ENCODE peak calls at places on chromosomes 4 and X, in six cellular contexts. Q is K562, N is GM12878, D is H1, T is HepG2, P is GM12891. X is an unnamed sample.

GRCh38 chrX:70254909-70255308 is 5.1 kb downstream of the P2RY4 start:
- DNase-seq in Q (no peak), N (no peak), D (no peak), T (peak; percentile 75), P (no peak), X (no peak)

GRCh38 chr4:98828801-98829200 is 100.1 kb downstream of the EIF4E start:
- DNase-seq in Q (no peak), N (no peak), D (no peak), T (peak; percentile 3), P (no peak), X (no peak)

GRCh38 chrX:11757729-11758399 is at the start of gene MSL3:
- DNase-seq in Q (peak; percentile 83), N (no peak), D (no peak), T (no peak), P (peak; percentile 39), X (peak; percentile 48)

GRCh38 chr4:168796362-168797106 is 213.5 kb downstream of the CBR4 start:
- DNase-seq in Q (no peak), N (no peak), D (no peak), T (peak; percentile 80), P (no peak), X (no peak)

GRCh38 chr4:18798123-18798522 is 776.6 kb upstream of the LCORL start:
- DNase-seq in Q (no peak), N (no peak), D (no peak), T (no peak), P (no peak), X (no peak)

GRCh38 chrX:150940844-150941495 is 42.2 kb upstream of the HMGB3 start:
- DNase-seq in Q (no peak), N (no peak), D (no peak), T (no peak), P (no peak), X (no peak)

GRCh38 chr4:8610858-8611610 is 18.5 kb downstream of the CPZ start:
- DNase-seq in Q (no peak), N (no peak), D (no peak), T (no peak), P (no peak), X (no peak)

GRCh38 chr4:89287945-89288344 is 19.7 kb downstream of the GPRIN3 start:
- DNase-seq in Q (no peak), N (no peak), D (no peak), T (no peak), P (no peak), X (no peak)

GRCh38 chrX:148298737-148299136 is 201.7 kb upstream of the AFF2 start:
- DNase-seq in Q (no peak), N (no peak), D (no peak), T (no peak), P (no peak), X (no peak)

GRCh38 chr4:7668826-7669225 is 234.1 kb upstream of the PSAPL1 start:
- DNase-seq in Q (no peak), N (no peak), D (no peak), T (no peak), P (no peak), X (no peak)

GRCh38 chrX:123740006-123740405 is 7.2 kb upstream of the THOC2 start:
- DNase-seq in Q (no peak), N (no peak), D (no peak), T (no peak), P (no peak), X (no peak)

GRCh38 chr4:128660361-128660964 is 149.0 kb upstream of the JADE1 start:
- DNase-seq in Q (no peak), N (no peak), D (no peak), T (no peak), P (no peak), X (no peak)

GRCh38 chr4:87559090-87559837 is 30.1 kb upstream of the SPARCL1 start:
- DNase-seq in Q (no peak), N (peak; percentile 50), D (no peak), T (no peak), P (no peak), X (no peak)

GRCh38 chr4:85423414-85423813 is 51.5 kb upstream of the ARHGAP24 start:
- DNase-seq in Q (no peak), N (no peak), D (no peak), T (no peak), P (no peak), X (no peak)

GRCh38 chr4:7168106-7168505 is 24.2 kb upstream of the SORCS2 start:
- DNase-seq in Q (no peak), N (no peak), D (no peak), T (no peak), P (no peak), X (no peak)

GRCh38 chrX:44580466-44580865 is 37.8 kb upstream of the FUNDC1 start:
- DNase-seq in Q (no peak), N (no peak), D (no peak), T (no peak), P (no peak), X (no peak)

GRCh38 chrX:6095469-6095868 is 133.2 kb downstream of the NLGN4X start:
- DNase-seq in Q (no peak), N (no peak), D (no peak), T (no peak), P (no peak), X (no peak)

GRCh38 chr4:104446431-104446925 is 48.2 kb downstream of the CXXC4 start:
- DNase-seq in Q (no peak), N (no peak), D (no peak), T (no peak), P (no peak), X (no peak)

GRCh38 chrX:27966955-27967354 is 14.3 kb downstream of the DCAF8L1 start:
- DNase-seq in Q (no peak), N (no peak), D (no peak), T (no peak), P (no peak), X (no peak)

GRCh38 chr4:148030486-148030885 is 298.6 kb downstream of the ARHGAP10 start:
- DNase-seq in Q (no peak), N (no peak), D (no peak), T (no peak), P (no peak), X (no peak)

GRCh38 chr4:13476915-13477314 is 7.2 kb downstream of the RAB28 start:
- DNase-seq in Q (no peak), N (no peak), D (no peak), T (no peak), P (no peak), X (no peak)

GRCh38 chr4:169628579-169628978 is 8.2 kb downstream of the CLCN3 start:
- DNase-seq in Q (no peak), N (no peak), D (no peak), T (no peak), P (no peak), X (no peak)

GRCh38 chrX:55163171-55163570 is 57.0 kb upstream of the PAGE5 start:
- DNase-seq in Q (no peak), N (no peak), D (no peak), T (no peak), P (no peak), X (no peak)

GRCh38 chrX:55159556-55159955 is 60.6 kb upstream of the PAGE5 start:
- DNase-seq in Q (no peak), N (no peak), D (no peak), T (no peak), P (no peak), X (no peak)

GRCh38 chrX:55161581-55161980 is 58.6 kb upstream of the PAGE5 start:
- DNase-seq in Q (no peak), N (no peak), D (no peak), T (no peak), P (no peak), X (no peak)

DNA sequence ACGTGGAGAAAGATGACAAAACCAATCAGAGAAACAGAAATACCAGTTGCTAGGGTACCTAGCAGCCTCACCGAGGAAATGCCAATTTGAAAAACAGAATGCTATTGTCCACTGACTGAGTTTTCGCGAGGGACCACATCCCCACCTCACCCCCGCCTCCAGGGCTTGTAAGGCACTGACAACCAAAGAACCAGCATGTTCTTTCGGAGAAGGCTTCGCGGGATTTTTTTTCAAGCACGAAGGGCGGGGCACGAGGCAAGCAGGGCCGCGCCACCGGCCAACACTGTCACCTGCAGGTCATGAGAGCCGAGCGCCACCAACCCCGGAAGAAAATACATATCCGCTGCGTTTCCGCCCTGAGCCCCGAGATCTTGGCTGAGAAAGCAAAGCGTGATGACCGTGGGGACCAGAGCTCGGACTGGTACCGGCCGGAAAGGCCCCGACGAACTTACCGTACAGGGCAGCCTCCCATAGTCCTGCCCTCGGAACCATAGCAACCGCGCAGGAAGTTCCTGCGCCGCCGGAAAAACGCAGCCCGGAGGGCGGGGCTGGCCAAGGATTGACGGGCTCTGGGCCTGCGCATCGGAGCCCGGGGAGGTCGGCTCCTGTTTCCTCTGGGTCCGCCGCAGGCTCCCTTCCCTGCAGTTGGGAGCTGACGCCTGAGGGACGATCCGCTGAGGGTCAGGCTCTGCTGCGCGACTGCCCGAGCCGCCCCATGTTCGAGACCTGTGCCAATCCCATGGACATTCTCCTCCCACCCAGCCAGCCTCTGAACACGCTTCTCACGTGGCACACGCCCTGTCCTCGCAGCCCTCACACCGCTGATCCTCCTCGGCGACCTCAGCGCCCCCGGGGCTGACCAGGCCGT is 59.2 kb upstream of the PAGE5 start:
- DNase-seq in Q (peak; percentile 70), N (peak; percentile 64), D (peak; percentile 60), T (peak; percentile 76), P (peak; percentile 44), X (peak; percentile 53)
- TF ChIP-seq POLR2A in Q (peak; percentile 73), N (peak; percentile 84), D (peak; percentile 68), T (peak; percentile 57), P (peak; percentile 70), X (peak; percentile 80)

DNA sequence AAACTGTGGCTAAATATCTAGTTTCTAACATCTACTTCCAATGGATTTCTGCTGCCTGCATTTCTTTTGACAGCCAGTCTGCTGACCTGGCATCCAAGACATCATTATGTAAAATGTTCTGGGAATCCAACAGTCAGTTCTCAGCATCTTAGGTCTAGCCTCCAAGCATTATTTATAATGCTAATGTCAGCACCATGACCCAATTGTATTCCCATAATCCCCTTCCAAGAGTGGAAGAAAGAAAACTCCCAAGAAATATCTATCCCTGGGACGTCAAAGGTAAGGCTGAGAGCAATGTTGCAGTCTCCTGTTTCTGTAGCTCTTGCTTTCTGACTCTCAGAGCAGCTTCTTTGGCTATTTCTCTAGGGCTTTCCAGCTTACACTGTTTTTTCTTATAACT is 50.6 kb upstream of the GAB1 start:
- DNase-seq in Q (no peak), N (no peak), D (no peak), T (no peak), P (no peak), X (no peak)
- TF ChIP-seq POLR2AphosphoS5 in Q (no peak), N (no peak), D (no peak), T (no peak), P (no peak), X (no peak)

GRCh38 chrX:13775837-13776236 is 41.1 kb downstream of the GPM6B start:
- DNase-seq in Q (no peak), N (no peak), D (no peak), T (no peak), P (no peak), X (no peak)
- TF ChIP-seq TAF1 in Q (no peak), N (no peak), D (no peak), T (no peak), P (no peak), X (no peak)

GRCh38 chr4:703336-704197 is 2.1 kb upstream of the PCGF3 start:
- DNase-seq in Q (no peak), N (no peak), D (no peak), T (no peak), P (no peak), X (no peak)

GRCh38 chr4:706834-707598 is 1.4 kb downstream of the PCGF3 start:
- DNase-seq in Q (no peak), N (no peak), D (no peak), T (no peak), P (no peak), X (no peak)

GRCh38 chr4:704971-705277 is 708 bp upstream of the PCGF3 start:
- DNase-seq in Q (no peak), N (no peak), D (no peak), T (no peak), P (no peak), X (no peak)

GRCh38 chr4:704198-704891 is 1.3 kb upstream of the PCGF3 start:
- DNase-seq in Q (no peak), N (no peak), D (no peak), T (no peak), P (no peak), X (no peak)

GRCh38 chr4:705278-706082 is at the start of gene PCGF3:
- DNase-seq in Q (peak; percentile 99), N (peak; percentile 68), D (peak; percentile 84), T (peak; percentile 83), P (peak; percentile 100), X (peak; percentile 100)
- TF ChIP-seq POLR2A in Q (peak; percentile 61), N (peak; percentile 46), D (no peak), T (peak; percentile 34), P (no peak), X (no peak)

X was measured in GM12892.